ENCODE peak calls at places on chromosomes 16 and 17, in six cellular contexts. B, S, N, I, X and O are unnamed samples.

GRCh38 chr16:10978846-10979446 is 34.6 kb downstream of the CLEC16A start:
- DNase-seq in B (no peak), S (no peak), N (peak), I (no peak), X (no peak), O (no peak)

GRCh38 chr16:50208460-50208931 is 55.4 kb downstream of the TENT4B start:
- DNase-seq in B (no peak), S (no peak), N (peak), I (no peak), X (no peak), O (no peak)

GRCh38 chr17:62804822-62805221 is 3.3 kb downstream of the MARCHF10 start:
- DNase-seq in B (no peak), S (no peak), N (no peak), I (no peak), X (no peak), O (peak)

GRCh38 chr16:23835390-23836077 is at the start of gene PRKCB:
- DNase-seq in B (peak), S (no peak), N (no peak), I (peak), X (no peak), O (no peak)

GRCh38 chr17:68381076-68381900 is 76.0 kb downstream of the WIPI1 start:
- DNase-seq in B (no peak), S (peak), N (no peak), I (no peak), X (no peak), O (no peak)

GRCh38 chr16:66289051-66289680 is 77.3 kb upstream of the CDH5 start:
- DNase-seq in B (no peak), S (no peak), N (no peak), I (no peak), X (no peak), O (no peak)

GRCh38 chr16:17777461-17777863 is 306.7 kb upstream of the XYLT1 start:
- DNase-seq in B (no peak), S (no peak), N (peak), I (no peak), X (no peak), O (no peak)

GRCh38 chr16:50497592-50497991 is 50.6 kb upstream of the NKD1 start:
- DNase-seq in B (no peak), S (no peak), N (peak), I (no peak), X (no peak), O (no peak)

GRCh38 chr17:19317359-19318095 is 45.0 kb downstream of the B9D1 start:
- DNase-seq in B (no peak), S (peak), N (peak), I (peak), X (no peak), O (peak)

GRCh38 chr17:11209906-11210305 is 31.1 kb upstream of the SHISA6 start:
- DNase-seq in B (no peak), S (no peak), N (no peak), I (no peak), X (no peak), O (no peak)

GRCh38 chr17:45149669-45150603 is 1.7 kb downstream of the HEXIM1 start:
- DNase-seq in B (peak), S (no peak), N (no peak), I (no peak), X (no peak), O (peak)

GRCh38 chr16:5024632-5025031 is 9.1 kb downstream of the NAGPA start:
- DNase-seq in B (no peak), S (peak), N (no peak), I (no peak), X (no peak), O (peak)

GRCh38 chr16:57485916-57486857 is at the start of gene DOK4:
- DNase-seq in B (peak), S (no peak), N (no peak), I (peak), X (no peak), O (peak)

GRCh38 chr16:30535106-30535776 is 583 bp upstream of the ZNF747 start:
- DNase-seq in B (no peak), S (no peak), N (no peak), I (no peak), X (no peak), O (no peak)

GRCh38 chr16:74279266-74279665 is 17.3 kb upstream of the PSMD7 start:
- DNase-seq in B (no peak), S (no peak), N (no peak), I (no peak), X (no peak), O (no peak)

GRCh38 chr16:76190059-76190458 is 87.1 kb upstream of the CNTNAP4 start:
- DNase-seq in B (no peak), S (no peak), N (no peak), I (no peak), X (no peak), O (no peak)

GRCh38 chr17:61806941-61807340 is 56.4 kb downstream of the BRIP1 start:
- DNase-seq in B (no peak), S (no peak), N (no peak), I (no peak), X (no peak), O (no peak)

GRCh38 chr17:29237476-29238132 is 9.1 kb upstream of the CRYBA1 start:
- DNase-seq in B (no peak), S (peak), N (no peak), I (no peak), X (no peak), O (no peak)

GRCh38 chr17:980406-981291 is 1.1 kb upstream of the NXN start:
- DNase-seq in B (peak), S (peak), N (peak), I (no peak), X (peak), O (peak)

GRCh38 chr16:79211581-79211980 is 389.0 kb downstream of the MAF start:
- DNase-seq in B (no peak), S (no peak), N (no peak), I (no peak), X (no peak), O (no peak)

GRCh38 chr16:11207646-11208045 is 48.4 kb downstream of the SOCS1 start:
- DNase-seq in B (no peak), S (no peak), N (no peak), I (no peak), X (no peak), O (no peak)

GRCh38 chr16:11964761-11965539 is at the start of gene TNFRSF17:
- DNase-seq in B (no peak), S (no peak), N (no peak), I (no peak), X (peak), O (no peak)

GRCh38 chr17:41812176-41813038 is at the start of gene FKBP10:
- DNase-seq in B (peak), S (peak), N (peak), I (peak), X (no peak), O (peak)

GRCh38 chr17:21452377-21453143 is 76.4 kb downstream of the KCNJ12 start:
- DNase-seq in B (no peak), S (peak), N (peak), I (peak), X (no peak), O (no peak)

GRCh38 chr16:30958164-30959083 is 870 bp downstream of the SETD1A start:
- DNase-seq in B (peak), S (peak), N (peak), I (peak), X (no peak), O (peak)

GRCh38 chr16:66984902-66985311 is 3.5 kb upstream of the CES4A start:
- DNase-seq in B (no peak), S (no peak), N (no peak), I (no peak), X (no peak), O (no peak)

DNA sequence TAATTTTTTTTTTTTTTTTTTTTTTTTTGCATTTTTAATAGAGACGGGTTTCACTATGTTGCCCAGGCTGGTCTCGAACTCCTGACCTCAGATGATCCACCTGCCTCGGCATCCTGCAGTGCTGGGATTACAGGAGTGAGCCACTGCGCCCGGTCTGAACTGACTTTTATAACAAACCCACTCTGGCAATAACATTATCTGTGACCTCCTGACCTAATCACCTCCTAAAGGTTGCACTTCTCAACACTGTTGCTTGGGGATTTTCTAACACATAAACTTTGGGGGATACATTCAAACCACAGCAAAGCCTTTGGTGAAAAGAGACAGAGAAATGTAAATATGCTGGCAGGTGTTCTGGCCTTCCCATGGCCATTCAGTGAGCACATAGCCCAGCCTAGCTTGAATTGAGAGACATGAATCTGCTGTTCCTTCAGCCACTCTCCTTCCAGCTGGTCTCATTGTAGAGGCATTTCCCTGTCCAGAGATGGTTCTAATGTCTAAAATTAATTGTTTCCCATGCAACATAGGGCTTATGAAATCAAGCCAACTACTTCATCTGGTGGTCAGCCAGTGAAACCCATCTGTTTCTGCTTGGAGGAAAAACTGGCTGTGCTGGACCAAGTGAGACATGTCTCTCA is 28.3 kb downstream of the LYRM1 start:
- DNase-seq in B (no peak), S (no peak), N (no peak), I (no peak), X (no peak), O (no peak)
- TF ChIP-seq JUND in B (no peak), S (no peak), N (no peak), I (no peak), X (no peak), O (no peak)

DNA sequence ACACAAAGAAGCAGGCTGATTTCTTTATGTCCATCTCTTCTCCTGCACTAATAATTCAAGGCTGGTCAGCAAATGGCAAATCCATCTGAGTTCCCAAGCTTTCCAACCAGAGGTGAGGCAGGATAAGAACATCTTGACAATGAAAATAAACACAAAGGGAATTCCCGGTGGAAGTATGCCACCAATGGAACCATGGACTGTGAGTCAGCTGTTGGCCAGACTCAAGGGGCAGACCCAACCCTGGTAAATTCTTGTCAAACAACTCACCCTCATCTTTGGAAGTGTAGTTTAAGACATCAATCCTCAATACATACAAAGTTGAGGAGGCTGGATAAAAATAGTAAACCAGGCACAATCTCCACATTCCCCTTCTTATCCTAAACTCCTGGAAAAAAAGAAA is 74.3 kb upstream of the CES5A start:
- DNase-seq in B (no peak), S (no peak), N (no peak), I (no peak), X (no peak), O (no peak)
- TF ChIP-seq JUND in B (no peak), S (no peak), N (no peak), I (no peak), X (no peak), O (no peak)

DNA sequence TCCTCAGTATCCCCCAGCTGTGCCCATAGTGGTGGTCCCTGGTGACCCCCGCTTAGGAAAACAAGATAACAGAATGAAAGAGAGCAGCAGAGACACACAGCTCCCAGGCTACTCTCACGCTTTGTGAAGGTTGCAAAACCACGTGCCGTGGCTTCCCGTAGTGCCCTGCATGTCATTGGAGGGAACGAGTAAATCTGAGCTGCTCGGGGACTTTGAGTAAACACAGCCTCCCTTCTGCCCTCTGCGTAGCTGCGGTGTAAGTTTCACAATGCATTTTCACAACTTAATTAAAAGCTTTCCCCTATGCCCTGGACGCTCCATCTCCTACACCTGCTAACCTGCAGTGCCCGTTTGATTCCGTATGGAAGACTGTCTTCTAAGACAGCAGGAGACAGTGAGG is 116.2 kb upstream of the RCVRN start:
- DNase-seq in B (no peak), S (no peak), N (no peak), I (no peak), X (no peak), O (no peak)
- TF ChIP-seq JUND in B (no peak), S (no peak), N (no peak), I (no peak), X (no peak), O (no peak)

GRCh38 chr17:2369551-2370210 is 31.2 kb downstream of the MNT start:
- DNase-seq in B (peak), S (no peak), N (no peak), I (peak), X (no peak), O (no peak)
- TF ChIP-seq JUND in B (no peak), S (no peak), N (no peak), I (no peak), X (no peak), O (no peak)